ENCODE peak calls at places on chromosomes 5 and 9, in nine cellular contexts. N is stimulated activated CD4-positive, alpha-beta T cell treated with anti-CD3 and anti-CD28 coated beads, Interleukin-2, amount 100 ng/mL, for 48 hours; X is activated naive CD4-positive, alpha-beta T cell; B is CD4-positive, CD25-positive, alpha-beta regulatory T cell; G is nephron progenitor cell; R is NCI-H1092; W is upper lobe of left lung; K is NCI-H1105 treated with DMSO at 0.1 percent for 48 hours; Z is NCI-H146. A is an unnamed sample.
A peak's percentile ranks its signal among the peaks of the same experiment; 100 is the strongest.

GRCh38 chr9:109914280-109915027 is 134.5 kb downstream of the PALM2AKAP2 start:
- DNase-seq in Z (no peak), X (no peak), W (no peak), R (no peak), G (no peak), B (no peak), N (no peak), K (no peak), A (no peak)

GRCh38 chr5:141431286-141431685 is 979 bp downstream of the PCDHGA12 start:
- DNase-seq in W (no peak), G (no peak), R (no peak), Z (no peak), K (no peak), B (no peak), X (no peak), N (no peak), A (no peak)

GRCh38 chr5:79792518-79792917 is 102.9 kb downstream of the CMYA5 start:
- DNase-seq in N (no peak), K (no peak), R (no peak), B (no peak), G (no peak), X (no peak), Z (no peak), W (no peak), A (no peak)

GRCh38 chr5:127228540-127229184 is 61.9 kb upstream of the MEGF10 start:
- DNase-seq in N (no peak), Z (no peak), K (no peak), B (no peak), R (no peak), X (no peak), W (peak; percentile 42), G (peak; percentile 5), A (no peak)

GRCh38 chr9:134605969-134606363 is 35.6 kb upstream of the COL5A1 start:
- DNase-seq in R (no peak), Z (no peak), X (no peak), G (no peak), W (no peak), K (no peak), N (no peak), B (no peak), A (no peak)

GRCh38 chr9:10512144-10512543 is 100.7 kb downstream of the PTPRD start:
- DNase-seq in Z (no peak), W (no peak), X (no peak), R (no peak), K (no peak), N (no peak), B (no peak), G (no peak), A (no peak)

GRCh38 chr5:10541247-10541646 is 22.6 kb upstream of the ANKRD33B start:
- DNase-seq in W (no peak), K (no peak), G (no peak), Z (no peak), N (no peak), X (no peak), R (no peak), B (no peak), A (no peak)

GRCh38 chr9:88177343-88177742 is 39.1 kb upstream of the SPATA31C2 start:
- DNase-seq in X (no peak), N (no peak), G (no peak), Z (no peak), R (no peak), B (no peak), W (no peak), K (no peak), A (no peak)

GRCh38 chr5:178213748-178214151 is 9.4 kb downstream of the HNRNPAB start:
- DNase-seq in Z (no peak), K (no peak), X (no peak), G (no peak), W (no peak), R (no peak), B (no peak), N (no peak), A (no peak)

GRCh38 chr5:88883566-88884434 is 816 bp upstream of the MEF2C start:
- DNase-seq in Z (peak; percentile 61), G (peak; percentile 70), W (peak; percentile 58), B (no peak), N (no peak), K (peak; percentile 64), R (peak; percentile 33), X (no peak), A (peak; percentile 11)

GRCh38 chr5:174175869-174176268 is 130.4 kb downstream of the NSG2 start:
- DNase-seq in K (no peak), Z (no peak), G (no peak), N (no peak), X (no peak), R (no peak), W (no peak), B (no peak), A (no peak)

GRCh38 chr5:139137703-139138102 is 60.5 kb downstream of the SIL1 start:
- DNase-seq in Z (peak; percentile 47), W (peak; percentile 48), G (no peak), R (peak; percentile 16), X (no peak), N (no peak), B (peak; percentile 2), K (no peak), A (no peak)